ENCODE peak calls at places on chromosomes 13 and 19, in seven cellular contexts. One of them, this sample, is unnamed.

GRCh38 chr13:19961924-19962323 is 3.4 kb downstream of the ZMYM2 start:
- DNase-seq in colonic mucosa: no peak
- DNase-seq in right atrium auricular region: no peak
- DNase-seq in Peyer's patch: no peak
- DNase-seq in CD8-positive, alpha-beta T cell: no peak
- DNase-seq in left ventricle myocardium inferior: no peak
- DNase-seq in psoas muscle: no peak
- DNase-seq in this sample: no peak

GRCh38 chr13:110447801-110448200 is 113.7 kb downstream of the RAB20 start:
- DNase-seq in CD8-positive, alpha-beta T cell: no peak
- DNase-seq in right atrium auricular region: no peak
- DNase-seq in Peyer's patch: no peak
- DNase-seq in left ventricle myocardium inferior: no peak
- DNase-seq in psoas muscle: no peak
- DNase-seq in colonic mucosa: no peak
- DNase-seq in this sample: no peak

GRCh38 chr19:33868821-33869412 is 72.2 kb downstream of the KCTD15 start:
- DNase-seq in psoas muscle: peak; percentile 37
- DNase-seq in Peyer's patch: no peak
- DNase-seq in left ventricle myocardium inferior: peak; percentile 35
- DNase-seq in CD8-positive, alpha-beta T cell: no peak
- DNase-seq in right atrium auricular region: no peak
- DNase-seq in colonic mucosa: no peak
- DNase-seq in this sample: peak; percentile 27

GRCh38 chr13:113653264-113654174 is 4.5 kb downstream of the ATP4B start:
- DNase-seq in colonic mucosa: no peak
- DNase-seq in CD8-positive, alpha-beta T cell: peak; percentile 17
- DNase-seq in right atrium auricular region: no peak
- DNase-seq in psoas muscle: no peak
- DNase-seq in left ventricle myocardium inferior: peak; percentile 7
- DNase-seq in Peyer's patch: no peak
- DNase-seq in this sample: no peak

GRCh38 chr13:37700887-37701286 is 102.3 kb upstream of the POSTN start:
- DNase-seq in left ventricle myocardium inferior: no peak
- DNase-seq in CD8-positive, alpha-beta T cell: no peak
- DNase-seq in Peyer's patch: no peak
- DNase-seq in colonic mucosa: no peak
- DNase-seq in right atrium auricular region: no peak
- DNase-seq in psoas muscle: no peak
- DNase-seq in this sample: no peak

GRCh38 chr19:8500158-8500557 is 2.3 kb downstream of the PRAM1 start:
- DNase-seq in Peyer's patch: no peak
- DNase-seq in left ventricle myocardium inferior: no peak
- DNase-seq in CD8-positive, alpha-beta T cell: no peak
- DNase-seq in right atrium auricular region: no peak
- DNase-seq in psoas muscle: no peak
- DNase-seq in colonic mucosa: no peak
- DNase-seq in this sample: no peak

GRCh38 chr13:104014803-104015645 is 948.8 kb upstream of the SLC10A2 start:
- DNase-seq in left ventricle myocardium inferior: no peak
- DNase-seq in CD8-positive, alpha-beta T cell: no peak
- DNase-seq in psoas muscle: no peak
- DNase-seq in colonic mucosa: no peak
- DNase-seq in right atrium auricular region: no peak
- DNase-seq in Peyer's patch: no peak
- DNase-seq in this sample: no peak

GRCh38 chr13:112648101-112648500 is 41.7 kb upstream of the ATP11A start:
- DNase-seq in CD8-positive, alpha-beta T cell: no peak
- DNase-seq in colonic mucosa: no peak
- DNase-seq in Peyer's patch: no peak
- DNase-seq in left ventricle myocardium inferior: no peak
- DNase-seq in psoas muscle: no peak
- DNase-seq in right atrium auricular region: no peak
- DNase-seq in this sample: no peak

GRCh38 chr13:38308736-38309135 is 40.9 kb upstream of the UFM1 start:
- DNase-seq in colonic mucosa: no peak
- DNase-seq in Peyer's patch: no peak
- DNase-seq in CD8-positive, alpha-beta T cell: no peak
- DNase-seq in right atrium auricular region: no peak
- DNase-seq in psoas muscle: no peak
- DNase-seq in left ventricle myocardium inferior: no peak
- DNase-seq in this sample: no peak

GRCh38 chr19:5318306-5318705 is 22.3 kb downstream of the PTPRS start:
- DNase-seq in colonic mucosa: no peak
- DNase-seq in psoas muscle: no peak
- DNase-seq in CD8-positive, alpha-beta T cell: no peak
- DNase-seq in left ventricle myocardium inferior: no peak
- DNase-seq in Peyer's patch: no peak
- DNase-seq in right atrium auricular region: no peak
- DNase-seq in this sample: no peak

GRCh38 chr13:105410602-105411001 is 1124.9 kb downstream of the EFNB2 start:
- DNase-seq in Peyer's patch: no peak
- DNase-seq in right atrium auricular region: no peak
- DNase-seq in CD8-positive, alpha-beta T cell: peak; percentile 9
- DNase-seq in left ventricle myocardium inferior: peak; percentile 47
- DNase-seq in colonic mucosa: peak; percentile 69
- DNase-seq in psoas muscle: peak; percentile 37
- DNase-seq in this sample: no peak

GRCh38 chr13:33761744-33762143 is 56.2 kb upstream of the RFC3 start:
- DNase-seq in psoas muscle: no peak
- DNase-seq in Peyer's patch: no peak
- DNase-seq in colonic mucosa: no peak
- DNase-seq in CD8-positive, alpha-beta T cell: no peak
- DNase-seq in right atrium auricular region: no peak
- DNase-seq in left ventricle myocardium inferior: no peak
- DNase-seq in this sample: no peak

GRCh38 chr19:37914908-37915307 is 7.9 kb downstream of the SIPA1L3 start:
- DNase-seq in Peyer's patch: peak; percentile 66
- DNase-seq in psoas muscle: no peak
- DNase-seq in CD8-positive, alpha-beta T cell: no peak
- DNase-seq in right atrium auricular region: no peak
- DNase-seq in left ventricle myocardium inferior: no peak
- DNase-seq in colonic mucosa: no peak
- DNase-seq in this sample: no peak

GRCh38 chr19:9806781-9807180 is 12.1 kb downstream of the FBXL12 start:
- DNase-seq in Peyer's patch: no peak
- DNase-seq in colonic mucosa: no peak
- DNase-seq in right atrium auricular region: no peak
- DNase-seq in left ventricle myocardium inferior: no peak
- DNase-seq in CD8-positive, alpha-beta T cell: no peak
- DNase-seq in psoas muscle: no peak
- DNase-seq in this sample: no peak

GRCh38 chr19:37738371-37738770 is 18.8 kb upstream of the ZNF607 start:
- DNase-seq in psoas muscle: no peak
- DNase-seq in left ventricle myocardium inferior: no peak
- DNase-seq in Peyer's patch: no peak
- DNase-seq in colonic mucosa: no peak
- DNase-seq in right atrium auricular region: no peak
- DNase-seq in CD8-positive, alpha-beta T cell: no peak
- DNase-seq in this sample: no peak

GRCh38 chr19:33795370-33796163 is 1.1 kb upstream of the KCTD15 start:
- DNase-seq in left ventricle myocardium inferior: peak; percentile 88
- DNase-seq in psoas muscle: peak; percentile 80
- DNase-seq in CD8-positive, alpha-beta T cell: peak; percentile 31
- DNase-seq in right atrium auricular region: peak; percentile 77
- DNase-seq in colonic mucosa: peak; percentile 85
- DNase-seq in Peyer's patch: no peak
- DNase-seq in this sample: peak; percentile 84

GRCh38 chr13:100075700-100076587 is 12.9 kb upstream of the PCCA start:
- DNase-seq in CD8-positive, alpha-beta T cell: no peak
- DNase-seq in left ventricle myocardium inferior: no peak
- DNase-seq in colonic mucosa: peak; percentile 25
- DNase-seq in Peyer's patch: no peak
- DNase-seq in right atrium auricular region: no peak
- DNase-seq in psoas muscle: no peak
- DNase-seq in this sample: no peak

GRCh38 chr13:39634956-39635355 is 20.5 kb upstream of the COG6 start:
- DNase-seq in Peyer's patch: no peak
- DNase-seq in left ventricle myocardium inferior: no peak
- DNase-seq in CD8-positive, alpha-beta T cell: no peak
- DNase-seq in colonic mucosa: no peak
- DNase-seq in right atrium auricular region: no peak
- DNase-seq in psoas muscle: no peak
- DNase-seq in this sample: no peak

GRCh38 chr19:6113616-6114188 is 3.4 kb upstream of the RFX2 start:
- DNase-seq in right atrium auricular region: no peak
- DNase-seq in Peyer's patch: no peak
- DNase-seq in psoas muscle: no peak
- DNase-seq in left ventricle myocardium inferior: no peak
- DNase-seq in CD8-positive, alpha-beta T cell: no peak
- DNase-seq in colonic mucosa: no peak
- DNase-seq in this sample: no peak

DNA sequence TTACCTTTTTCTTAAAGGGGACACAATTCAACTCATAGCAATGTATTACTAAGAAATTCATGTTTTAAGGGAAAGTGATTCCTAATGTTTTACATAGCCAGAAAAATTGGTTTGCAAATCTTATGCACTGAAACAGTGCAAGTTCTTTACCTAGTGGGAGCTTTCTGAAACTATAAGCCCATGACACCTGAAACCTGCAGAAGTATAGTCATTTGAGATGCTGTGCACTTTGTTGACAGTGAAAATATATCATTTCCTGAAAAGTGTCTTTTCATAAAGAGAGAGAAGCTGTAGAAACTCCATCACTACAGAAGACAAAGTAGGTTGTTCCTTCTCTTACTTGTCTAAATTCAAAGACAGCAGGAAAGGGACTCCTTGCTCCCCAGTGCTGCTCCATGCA is 517.1 kb downstream of the LMO7 start:
- DNase-seq in left ventricle myocardium inferior: no peak
- DNase-seq in colonic mucosa: no peak
- DNase-seq in CD8-positive, alpha-beta T cell: no peak
- DNase-seq in Peyer's patch: no peak
- DNase-seq in right atrium auricular region: no peak
- DNase-seq in psoas muscle: no peak
- DNase-seq in this sample: no peak
- H3K27ac ChIP-seq in left ventricle myocardium inferior: no peak overlapping the region
- H3K27ac ChIP-seq in colonic mucosa: no peak overlapping the region
- H3K27ac ChIP-seq in CD8-positive, alpha-beta T cell: no peak overlapping the region
- H3K27ac ChIP-seq in Peyer's patch: no peak overlapping the region
- H3K27ac ChIP-seq in right atrium auricular region: no peak overlapping the region
- H3K27ac ChIP-seq in psoas muscle: no peak overlapping the region
- H3K27ac ChIP-seq in this sample: no peak overlapping the region

DNA sequence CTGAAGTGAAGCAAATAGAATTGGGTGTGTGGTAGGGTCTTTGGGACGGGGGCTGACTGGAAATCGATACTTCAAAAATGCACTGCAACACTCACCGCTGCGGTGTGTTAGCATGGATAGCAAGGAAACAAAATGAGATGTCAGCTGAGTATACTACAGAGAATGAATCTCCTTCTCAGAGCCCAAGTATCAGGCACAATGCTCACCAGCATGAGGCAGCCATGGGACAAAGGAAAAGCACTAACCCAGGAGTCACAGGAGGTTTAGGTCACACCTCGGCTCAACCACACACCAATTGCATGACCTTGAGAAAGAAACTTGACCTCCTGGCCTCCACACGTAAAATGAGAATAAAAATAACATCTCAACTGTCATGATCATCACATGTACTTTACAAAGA is 74.0 kb downstream of the FAM216B start:
- DNase-seq in colonic mucosa: no peak
- DNase-seq in CD8-positive, alpha-beta T cell: no peak
- DNase-seq in Peyer's patch: no peak
- DNase-seq in left ventricle myocardium inferior: no peak
- DNase-seq in right atrium auricular region: no peak
- DNase-seq in psoas muscle: no peak
- DNase-seq in this sample: no peak
- H3K27ac ChIP-seq in colonic mucosa: no peak overlapping the region
- H3K27ac ChIP-seq in CD8-positive, alpha-beta T cell: no peak overlapping the region
- H3K27ac ChIP-seq in Peyer's patch: no peak overlapping the region
- H3K27ac ChIP-seq in left ventricle myocardium inferior: no peak overlapping the region
- H3K27ac ChIP-seq in right atrium auricular region: no peak overlapping the region
- H3K27ac ChIP-seq in psoas muscle: no peak overlapping the region
- H3K27ac ChIP-seq in this sample: no peak overlapping the region

DNA sequence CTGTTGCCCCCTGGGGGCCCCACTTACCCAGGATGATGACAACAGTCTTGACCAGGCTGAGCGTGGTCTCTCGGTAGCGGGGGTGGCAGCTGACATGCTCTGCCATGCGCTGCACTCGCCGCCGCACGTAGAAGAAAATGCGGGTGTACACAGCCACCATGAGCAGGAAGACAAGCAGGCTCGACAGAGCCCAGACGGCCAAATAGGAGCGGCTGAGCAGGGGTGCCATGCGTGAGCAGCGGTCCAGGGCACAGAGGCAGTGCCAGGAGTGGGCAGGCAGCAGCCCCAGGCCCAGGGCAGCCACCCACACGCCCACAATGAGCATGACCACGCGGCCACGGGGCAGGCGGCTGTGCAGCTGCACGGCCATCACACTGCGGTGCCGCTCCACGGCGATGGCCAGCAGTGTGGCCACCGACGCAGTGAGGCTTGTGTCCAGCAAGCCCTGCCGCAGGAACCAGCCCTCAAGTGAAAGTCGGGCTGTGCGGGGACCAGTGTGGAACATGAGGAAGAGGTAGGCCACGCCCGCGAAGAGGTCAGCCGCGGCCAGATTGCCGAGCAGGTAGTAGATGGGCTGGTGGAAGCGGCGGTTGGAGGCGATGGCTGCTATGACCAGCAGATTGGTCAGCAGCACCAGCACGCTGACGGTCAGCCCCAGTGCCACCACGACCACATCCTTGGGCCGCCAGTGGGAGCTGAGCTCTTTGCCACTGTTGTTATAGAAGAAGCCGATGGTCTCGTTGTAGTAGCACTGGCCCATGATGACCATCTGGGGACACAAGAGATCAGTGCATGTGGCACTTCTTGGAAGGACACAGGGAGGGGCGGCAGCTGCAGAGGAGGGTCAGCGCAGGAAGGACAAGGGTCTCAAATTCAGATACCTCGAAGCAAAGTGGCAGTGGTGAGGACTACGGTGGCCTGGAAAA is 1.2 kb downstream of the LPAR2 start:
- DNase-seq in psoas muscle: no peak
- DNase-seq in left ventricle myocardium inferior: no peak
- DNase-seq in right atrium auricular region: no peak
- DNase-seq in colonic mucosa: no peak
- DNase-seq in Peyer's patch: no peak
- DNase-seq in CD8-positive, alpha-beta T cell: no peak
- DNase-seq in this sample: no peak
- H3K27ac ChIP-seq in psoas muscle: no peak overlapping the region
- H3K27ac ChIP-seq in left ventricle myocardium inferior: no peak overlapping the region
- H3K27ac ChIP-seq in right atrium auricular region: no peak overlapping the region
- H3K27ac ChIP-seq in colonic mucosa: no peak overlapping the region
- H3K27ac ChIP-seq in Peyer's patch: peak overlapping the region; percentile 93
- H3K27ac ChIP-seq in CD8-positive, alpha-beta T cell: peak overlapping the region; percentile 71
- H3K27ac ChIP-seq in this sample: no peak overlapping the region

DNA sequence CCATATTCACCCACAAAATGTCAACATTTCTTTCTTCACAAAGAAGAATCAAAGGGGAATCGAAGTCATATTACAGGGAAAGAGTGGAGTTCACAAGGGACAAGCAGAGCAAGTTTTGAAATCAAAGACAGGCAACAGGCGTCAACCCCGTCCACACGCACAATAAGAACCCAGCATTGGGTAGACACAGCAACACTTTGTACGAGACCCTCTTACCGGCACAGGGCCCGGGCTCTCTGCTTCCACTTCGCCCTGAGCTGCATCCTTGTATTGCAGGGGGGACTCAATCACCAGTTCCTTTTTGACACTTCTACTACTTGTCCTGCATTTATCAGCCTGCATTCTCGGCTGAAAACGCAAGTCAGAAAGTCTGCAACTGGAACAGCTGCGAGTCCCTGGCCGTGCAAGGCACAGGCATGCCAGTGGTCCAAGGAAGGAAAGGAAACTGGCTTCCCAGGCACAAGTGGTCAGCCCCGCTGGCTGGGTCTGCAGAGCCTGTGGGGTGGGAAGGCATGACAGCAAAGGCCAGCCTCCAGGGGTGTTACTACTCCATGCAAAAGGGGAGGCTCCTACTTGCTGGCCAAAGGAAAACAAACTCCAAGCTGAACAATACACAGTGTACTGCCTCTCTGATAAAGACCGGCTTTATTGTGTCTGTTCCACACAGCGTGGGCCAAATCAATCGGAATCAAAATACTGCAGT is at the start of gene DOCK9:
- DNase-seq in colonic mucosa: peak; percentile 69
- DNase-seq in psoas muscle: peak; percentile 59
- DNase-seq in left ventricle myocardium inferior: peak; percentile 77
- DNase-seq in right atrium auricular region: peak; percentile 80
- DNase-seq in CD8-positive, alpha-beta T cell: no peak
- DNase-seq in Peyer's patch: no peak
- DNase-seq in this sample: peak; percentile 55
- H3K27ac ChIP-seq in colonic mucosa: peak within 1 kb of the TSS; percentile 3
- H3K27ac ChIP-seq in psoas muscle: peak within 1 kb of the TSS; percentile 39
- H3K27ac ChIP-seq in left ventricle myocardium inferior: peak within 1 kb of the TSS; percentile 92
- H3K27ac ChIP-seq in right atrium auricular region: peak within 1 kb of the TSS; percentile 72
- H3K27ac ChIP-seq in CD8-positive, alpha-beta T cell: no peak within 1 kb of the TSS
- H3K27ac ChIP-seq in Peyer's patch: no peak within 1 kb of the TSS
- H3K27ac ChIP-seq in this sample: peak within 1 kb of the TSS; percentile 97

This sample was measured in substantia nigra.